ENCODE peak calls at places on chromosomes 4 and X, in eight cellular contexts. L is suprapubic skin, R is sigmoid colon, S is stomach, F is SK-N-SH, C is transverse colon, W is breast epithelium, X is HL-60. Q is an unnamed sample.

GRCh38 chr4:19927381-19927780 is 324.3 kb upstream of the SLIT2 start:
- DNase-seq in C (no peak), R (no peak), X (no peak), L (no peak), S (no peak), F (no peak), W (no peak), Q (no peak)

GRCh38 chrX:17024896-17025295 is 78.4 kb downstream of the REPS2 start:
- DNase-seq in S (no peak), C (peak), R (no peak), X (no peak), L (no peak), F (peak), W (no peak), Q (no peak)

GRCh38 chr4:142379277-142380051 is 466.6 kb downstream of the INPP4B start:
- DNase-seq in S (no peak), F (no peak), R (no peak), X (no peak), L (no peak), C (no peak), W (no peak), Q (no peak)

GRCh38 chrX:102958794-102959193 is 21.7 kb downstream of the RAB40AL start:
- DNase-seq in W (no peak), L (no peak), R (no peak), C (no peak), F (no peak), S (no peak), X (no peak), Q (no peak)

GRCh38 chr4:129064717-129065116 is 28.6 kb downstream of the SCLT1 start:
- DNase-seq in F (no peak), X (no peak), C (no peak), S (no peak), R (no peak), L (no peak), W (no peak), Q (no peak)

GRCh38 chrX:23311731-23312130 is 22.9 kb upstream of the PTCHD1 start:
- DNase-seq in L (no peak), S (no peak), R (no peak), X (no peak), C (no peak), W (no peak), F (no peak), Q (no peak)

GRCh38 chr4:99104153-99104552 is 15.6 kb upstream of the ADH5 start:
- DNase-seq in F (no peak), C (no peak), W (no peak), S (no peak), L (no peak), X (no peak), R (no peak), Q (no peak)

GRCh38 chrX:3066555-3066954 is 25.3 kb downstream of the ARSF start:
- DNase-seq in C (no peak), S (no peak), L (no peak), W (no peak), R (no peak), F (peak), X (no peak), Q (no peak)

GRCh38 chrX:37047776-37048175 is 39.6 kb downstream of the FAM47C start:
- DNase-seq in F (no peak), W (no peak), S (no peak), C (no peak), L (no peak), X (no peak), R (no peak), Q (no peak)
- TF ChIP-seq POLR2AphosphoS5 in F (no peak), W (no peak), S (no peak), C (no peak), L (no peak), X (no peak), R (no peak), Q (no peak)

GRCh38 chr4:38948551-38948950 is 80.9 kb downstream of the FAM114A1 start:
- DNase-seq in C (peak), S (no peak), X (no peak), W (no peak), L (no peak), R (peak), F (no peak), Q (no peak)
- TF ChIP-seq POLR2AphosphoS5 in C (peak), S (peak), X (no peak), W (no peak), L (no peak), R (peak), F (peak), Q (no peak)

DNA sequence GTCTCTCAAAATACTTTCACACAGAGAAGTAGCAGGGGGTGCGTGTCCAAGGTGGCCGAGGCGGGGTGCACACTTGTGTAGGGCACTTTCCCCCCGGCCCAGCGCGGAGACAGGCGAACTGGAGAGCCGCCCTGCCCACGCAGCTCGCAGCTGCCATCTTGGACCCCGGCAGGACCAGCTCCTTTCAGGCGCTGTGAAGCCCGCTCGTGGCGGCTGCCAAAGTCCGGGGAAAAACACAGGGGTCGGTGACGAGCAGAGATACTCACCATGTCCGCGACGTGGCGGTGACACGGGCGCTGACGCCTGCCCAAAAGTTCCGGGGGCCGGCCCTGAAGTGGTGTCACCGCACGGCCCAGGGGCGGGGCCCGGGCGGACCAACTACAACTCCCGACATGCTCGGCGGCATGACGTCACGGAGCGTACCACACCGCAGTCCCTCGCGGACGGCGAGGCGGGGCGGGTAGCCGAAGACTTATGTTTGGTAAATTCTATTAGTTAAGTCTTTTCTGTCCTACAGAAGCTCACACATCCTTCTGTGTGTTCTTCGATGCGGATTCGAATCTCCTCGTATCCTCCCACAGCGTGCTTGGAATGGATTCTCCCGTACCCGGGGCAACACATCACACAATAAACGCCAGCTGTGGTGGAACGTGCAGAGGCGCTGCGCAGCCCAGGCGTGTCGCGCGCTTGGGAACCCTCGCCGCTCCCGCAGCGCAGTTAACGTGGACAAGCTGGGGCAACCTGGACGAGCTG is at the start of gene UFSP2:
- DNase-seq in S (peak), W (peak), C (peak), L (peak), F (peak), R (peak), X (peak), Q (peak)
- TF ChIP-seq POLR2AphosphoS5 in S (peak), W (peak), C (peak), L (peak), F (peak), R (peak), X (peak), Q (peak)

DNA sequence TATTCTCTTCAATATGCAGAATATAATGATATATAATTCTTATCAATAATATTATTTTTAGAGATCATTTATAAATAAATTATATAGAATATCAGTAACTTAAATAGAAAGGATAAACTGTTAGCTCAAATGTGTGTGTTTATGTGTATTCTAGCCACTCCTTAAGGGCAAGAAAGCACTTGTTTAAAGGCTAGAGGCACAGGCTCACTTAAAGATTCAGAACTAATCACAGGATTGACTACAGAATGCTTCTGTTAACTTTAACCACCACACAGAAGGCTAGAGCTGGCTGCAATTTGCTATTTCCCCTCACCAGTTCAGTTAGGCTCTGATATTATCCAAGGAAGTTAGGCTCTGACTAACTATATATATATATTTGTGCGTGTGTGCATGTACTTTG is 69.6 kb downstream of the TBCK start:
- DNase-seq in C (no peak), X (no peak), S (no peak), R (no peak), L (no peak), W (no peak), F (no peak), Q (no peak)
- TF ChIP-seq POLR2AphosphoS5 in C (no peak), X (no peak), S (no peak), R (no peak), L (no peak), W (no peak), F (no peak), Q (no peak)

GRCh38 chr4:55817691-55818090 is 1.9 kb upstream of the EXOC1L start:
- DNase-seq in W (no peak), L (no peak), F (no peak), R (no peak), S (no peak), X (no peak), C (no peak), Q (no peak)

GRCh38 chr4:55820260-55820659 is 670 bp downstream of the EXOC1L start:
- DNase-seq in C (no peak), F (no peak), W (no peak), S (no peak), R (no peak), L (no peak), X (no peak), Q (no peak)

GRCh38 chr4:55824865-55825264 is 5.3 kb downstream of the EXOC1L start:
- DNase-seq in W (no peak), C (no peak), F (no peak), X (no peak), L (no peak), R (no peak), S (no peak), Q (no peak)

GRCh38 chr4:55819634-55820033 is at the start of gene EXOC1L:
- DNase-seq in F (peak), W (no peak), X (no peak), S (no peak), L (no peak), R (no peak), C (no peak), Q (no peak)
- TF ChIP-seq POLR2AphosphoS5 in F (no peak), W (no peak), X (no peak), S (no peak), L (no peak), R (no peak), C (no peak), Q (no peak)

DNA sequence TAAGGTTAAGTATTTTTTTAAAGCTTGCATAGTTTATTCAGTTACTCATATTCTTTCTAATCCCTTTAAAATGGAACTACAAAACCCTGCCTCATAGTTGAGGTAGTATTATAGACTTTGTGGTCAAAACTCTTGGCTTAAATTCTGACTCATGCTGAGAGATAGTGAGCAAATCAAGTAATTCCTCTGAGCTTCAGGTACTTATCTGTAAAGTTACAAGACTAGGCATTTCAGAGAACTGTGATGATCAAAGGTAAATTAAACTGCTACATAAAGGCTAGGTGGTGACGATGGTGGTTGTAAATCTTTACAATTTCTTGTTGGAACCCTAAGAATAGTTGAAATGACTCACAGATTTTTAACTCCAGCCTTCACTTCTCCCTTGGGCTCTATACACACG is 3.2 kb upstream of the CLOCK start:
- DNase-seq in R (no peak), L (no peak), X (no peak), S (no peak), F (no peak), C (no peak), W (no peak), Q (no peak)
- TF ChIP-seq POLR2AphosphoS5 in R (no peak), L (no peak), X (no peak), S (no peak), F (no peak), C (no peak), W (no peak), Q (no peak)

Q was measured in GM12892.